ENCODE peak calls at places on chromosomes 11 and 22, in nine cellular contexts. One of them, this sample, is unnamed.

GRCh38 chr22:39453765-39454378 is 2.9 kb upstream of the MGAT3 start:
- DNase-seq in CD4-positive, alpha-beta T cell: no peak
- DNase-seq in NCI-H2081 treated with DMSO at 0.1 percent for 48 hours: no peak
- DNase-seq in anterior cingulate cortex: no peak
- DNase-seq in COR-L47: no peak
- DNase-seq in NCI-H1436: no peak
- DNase-seq in transverse colon: no peak
- DNase-seq in cardiac fibroblast: peak
- DNase-seq in activated T-helper 1 cell treated with Interleukin-2 at 50 U/mL for 16 hours: no peak
- DNase-seq in this sample: no peak

GRCh38 chr22:44100411-44100810 is 76.3 kb downstream of the PARVB start:
- DNase-seq in COR-L47: no peak
- DNase-seq in transverse colon: no peak
- DNase-seq in cardiac fibroblast: no peak
- DNase-seq in anterior cingulate cortex: no peak
- DNase-seq in activated T-helper 1 cell treated with Interleukin-2 at 50 U/mL for 16 hours: no peak
- DNase-seq in NCI-H2081 treated with DMSO at 0.1 percent for 48 hours: no peak
- DNase-seq in CD4-positive, alpha-beta T cell: no peak
- DNase-seq in NCI-H1436: no peak
- DNase-seq in this sample: no peak

GRCh38 chr22:35835267-35835997 is 117.8 kb downstream of the APOL5 start:
- DNase-seq in COR-L47: no peak
- DNase-seq in NCI-H1436: no peak
- DNase-seq in transverse colon: no peak
- DNase-seq in NCI-H2081 treated with DMSO at 0.1 percent for 48 hours: no peak
- DNase-seq in CD4-positive, alpha-beta T cell: no peak
- DNase-seq in anterior cingulate cortex: no peak
- DNase-seq in activated T-helper 1 cell treated with Interleukin-2 at 50 U/mL for 16 hours: no peak
- DNase-seq in cardiac fibroblast: no peak
- DNase-seq in this sample: no peak

GRCh38 chr11:71145988-71146824 is 106.2 kb downstream of the SHANK2 start:
- DNase-seq in anterior cingulate cortex: no peak
- DNase-seq in CD4-positive, alpha-beta T cell: no peak
- DNase-seq in NCI-H1436: peak
- DNase-seq in cardiac fibroblast: no peak
- DNase-seq in activated T-helper 1 cell treated with Interleukin-2 at 50 U/mL for 16 hours: no peak
- DNase-seq in COR-L47: no peak
- DNase-seq in NCI-H2081 treated with DMSO at 0.1 percent for 48 hours: no peak
- DNase-seq in transverse colon: no peak
- DNase-seq in this sample: no peak

GRCh38 chr11:127816959-127817358 is 770.4 kb downstream of the ETS1 start:
- DNase-seq in NCI-H1436: no peak
- DNase-seq in cardiac fibroblast: no peak
- DNase-seq in anterior cingulate cortex: no peak
- DNase-seq in NCI-H2081 treated with DMSO at 0.1 percent for 48 hours: no peak
- DNase-seq in activated T-helper 1 cell treated with Interleukin-2 at 50 U/mL for 16 hours: no peak
- DNase-seq in transverse colon: no peak
- DNase-seq in CD4-positive, alpha-beta T cell: no peak
- DNase-seq in COR-L47: no peak
- DNase-seq in this sample: no peak

GRCh38 chr11:129117595-129118350 is 74.4 kb downstream of the ARHGAP32 start:
- DNase-seq in NCI-H2081 treated with DMSO at 0.1 percent for 48 hours: peak
- DNase-seq in anterior cingulate cortex: no peak
- DNase-seq in activated T-helper 1 cell treated with Interleukin-2 at 50 U/mL for 16 hours: no peak
- DNase-seq in transverse colon: peak
- DNase-seq in CD4-positive, alpha-beta T cell: peak
- DNase-seq in cardiac fibroblast: peak
- DNase-seq in NCI-H1436: peak
- DNase-seq in COR-L47: peak
- DNase-seq in this sample: no peak

GRCh38 chr11:113475160-113475761 is at the start of gene DRD2:
- DNase-seq in CD4-positive, alpha-beta T cell: no peak
- DNase-seq in anterior cingulate cortex: no peak
- DNase-seq in NCI-H2081 treated with DMSO at 0.1 percent for 48 hours: no peak
- DNase-seq in activated T-helper 1 cell treated with Interleukin-2 at 50 U/mL for 16 hours: no peak
- DNase-seq in COR-L47: no peak
- DNase-seq in NCI-H1436: no peak
- DNase-seq in cardiac fibroblast: peak
- DNase-seq in transverse colon: no peak
- DNase-seq in this sample: no peak

GRCh38 chr11:65988791-65989592 is 13.0 kb downstream of the EIF1AD start:
- DNase-seq in anterior cingulate cortex: peak
- DNase-seq in transverse colon: peak
- DNase-seq in CD4-positive, alpha-beta T cell: peak
- DNase-seq in NCI-H2081 treated with DMSO at 0.1 percent for 48 hours: peak
- DNase-seq in activated T-helper 1 cell treated with Interleukin-2 at 50 U/mL for 16 hours: peak
- DNase-seq in NCI-H1436: peak
- DNase-seq in cardiac fibroblast: peak
- DNase-seq in COR-L47: peak
- DNase-seq in this sample: peak

GRCh38 chr11:57444362-57445074 is 15.8 kb upstream of the RTN4RL2 start:
- DNase-seq in transverse colon: no peak
- DNase-seq in COR-L47: no peak
- DNase-seq in NCI-H2081 treated with DMSO at 0.1 percent for 48 hours: no peak
- DNase-seq in cardiac fibroblast: no peak
- DNase-seq in anterior cingulate cortex: no peak
- DNase-seq in activated T-helper 1 cell treated with Interleukin-2 at 50 U/mL for 16 hours: no peak
- DNase-seq in CD4-positive, alpha-beta T cell: no peak
- DNase-seq in NCI-H1436: no peak
- DNase-seq in this sample: no peak

GRCh38 chr11:121555172-121555571 is 102.4 kb upstream of the SORL1-AS1 start:
- DNase-seq in transverse colon: no peak
- DNase-seq in cardiac fibroblast: no peak
- DNase-seq in NCI-H2081 treated with DMSO at 0.1 percent for 48 hours: peak
- DNase-seq in anterior cingulate cortex: no peak
- DNase-seq in NCI-H1436: no peak
- DNase-seq in CD4-positive, alpha-beta T cell: no peak
- DNase-seq in activated T-helper 1 cell treated with Interleukin-2 at 50 U/mL for 16 hours: no peak
- DNase-seq in COR-L47: peak
- DNase-seq in this sample: no peak

GRCh38 chr11:14312736-14313438 is 46.1 kb downstream of the RRAS2 start:
- DNase-seq in NCI-H2081 treated with DMSO at 0.1 percent for 48 hours: no peak
- DNase-seq in COR-L47: no peak
- DNase-seq in NCI-H1436: no peak
- DNase-seq in transverse colon: no peak
- DNase-seq in cardiac fibroblast: no peak
- DNase-seq in activated T-helper 1 cell treated with Interleukin-2 at 50 U/mL for 16 hours: no peak
- DNase-seq in anterior cingulate cortex: no peak
- DNase-seq in CD4-positive, alpha-beta T cell: no peak
- DNase-seq in this sample: no peak

GRCh38 chr22:25814685-25815084 is 72.7 kb downstream of the MYO18B start:
- DNase-seq in COR-L47: no peak
- DNase-seq in cardiac fibroblast: no peak
- DNase-seq in CD4-positive, alpha-beta T cell: no peak
- DNase-seq in activated T-helper 1 cell treated with Interleukin-2 at 50 U/mL for 16 hours: no peak
- DNase-seq in transverse colon: no peak
- DNase-seq in NCI-H1436: no peak
- DNase-seq in anterior cingulate cortex: no peak
- DNase-seq in NCI-H2081 treated with DMSO at 0.1 percent for 48 hours: no peak
- DNase-seq in this sample: no peak

GRCh38 chr11:127042445-127042844 is 41.9 kb upstream of the KIRREL3 start:
- DNase-seq in CD4-positive, alpha-beta T cell: no peak
- DNase-seq in NCI-H1436: no peak
- DNase-seq in activated T-helper 1 cell treated with Interleukin-2 at 50 U/mL for 16 hours: no peak
- DNase-seq in cardiac fibroblast: no peak
- DNase-seq in transverse colon: no peak
- DNase-seq in NCI-H2081 treated with DMSO at 0.1 percent for 48 hours: no peak
- DNase-seq in anterior cingulate cortex: no peak
- DNase-seq in COR-L47: no peak
- DNase-seq in this sample: no peak

GRCh38 chr11:76838422-76839068 is 22.2 kb upstream of the ACER3 start:
- DNase-seq in transverse colon: no peak
- DNase-seq in CD4-positive, alpha-beta T cell: no peak
- DNase-seq in NCI-H1436: no peak
- DNase-seq in activated T-helper 1 cell treated with Interleukin-2 at 50 U/mL for 16 hours: no peak
- DNase-seq in NCI-H2081 treated with DMSO at 0.1 percent for 48 hours: no peak
- DNase-seq in cardiac fibroblast: peak
- DNase-seq in COR-L47: no peak
- DNase-seq in anterior cingulate cortex: peak
- DNase-seq in this sample: no peak

GRCh38 chr11:76610371-76610770 is 60.2 kb downstream of the LRRC32 start:
- DNase-seq in anterior cingulate cortex: no peak
- DNase-seq in CD4-positive, alpha-beta T cell: no peak
- DNase-seq in NCI-H1436: no peak
- DNase-seq in activated T-helper 1 cell treated with Interleukin-2 at 50 U/mL for 16 hours: no peak
- DNase-seq in cardiac fibroblast: no peak
- DNase-seq in NCI-H2081 treated with DMSO at 0.1 percent for 48 hours: no peak
- DNase-seq in COR-L47: no peak
- DNase-seq in transverse colon: no peak
- DNase-seq in this sample: no peak

GRCh38 chr22:19571207-19571795 is 47.1 kb upstream of the CLDN5 start:
- DNase-seq in anterior cingulate cortex: no peak
- DNase-seq in CD4-positive, alpha-beta T cell: no peak
- DNase-seq in activated T-helper 1 cell treated with Interleukin-2 at 50 U/mL for 16 hours: no peak
- DNase-seq in transverse colon: no peak
- DNase-seq in cardiac fibroblast: peak
- DNase-seq in NCI-H1436: no peak
- DNase-seq in COR-L47: no peak
- DNase-seq in NCI-H2081 treated with DMSO at 0.1 percent for 48 hours: no peak
- DNase-seq in this sample: no peak

GRCh38 chr11:36471577-36471976 is 38.5 kb downstream of the TRAF6 start:
- DNase-seq in transverse colon: no peak
- DNase-seq in NCI-H1436: no peak
- DNase-seq in anterior cingulate cortex: no peak
- DNase-seq in CD4-positive, alpha-beta T cell: no peak
- DNase-seq in NCI-H2081 treated with DMSO at 0.1 percent for 48 hours: no peak
- DNase-seq in COR-L47: no peak
- DNase-seq in cardiac fibroblast: no peak
- DNase-seq in activated T-helper 1 cell treated with Interleukin-2 at 50 U/mL for 16 hours: no peak
- DNase-seq in this sample: peak

GRCh38 chr11:112085822-112086421 is 634 bp downstream of the TIMM8B start:
- DNase-seq in NCI-H1436: no peak
- DNase-seq in CD4-positive, alpha-beta T cell: peak
- DNase-seq in anterior cingulate cortex: no peak
- DNase-seq in COR-L47: peak
- DNase-seq in transverse colon: peak
- DNase-seq in NCI-H2081 treated with DMSO at 0.1 percent for 48 hours: no peak
- DNase-seq in activated T-helper 1 cell treated with Interleukin-2 at 50 U/mL for 16 hours: no peak
- DNase-seq in cardiac fibroblast: peak
- DNase-seq in this sample: no peak

GRCh38 chr11:11894486-11894885 is 52.7 kb downstream of the USP47 start:
- DNase-seq in cardiac fibroblast: no peak
- DNase-seq in activated T-helper 1 cell treated with Interleukin-2 at 50 U/mL for 16 hours: no peak
- DNase-seq in transverse colon: no peak
- DNase-seq in anterior cingulate cortex: no peak
- DNase-seq in CD4-positive, alpha-beta T cell: no peak
- DNase-seq in COR-L47: no peak
- DNase-seq in NCI-H2081 treated with DMSO at 0.1 percent for 48 hours: no peak
- DNase-seq in NCI-H1436: no peak
- DNase-seq in this sample: no peak

GRCh38 chr11:60873533-60873932 is 6.2 kb downstream of the ZP1 start:
- DNase-seq in COR-L47: no peak
- DNase-seq in transverse colon: no peak
- DNase-seq in CD4-positive, alpha-beta T cell: no peak
- DNase-seq in anterior cingulate cortex: no peak
- DNase-seq in NCI-H1436: no peak
- DNase-seq in cardiac fibroblast: no peak
- DNase-seq in NCI-H2081 treated with DMSO at 0.1 percent for 48 hours: no peak
- DNase-seq in activated T-helper 1 cell treated with Interleukin-2 at 50 U/mL for 16 hours: no peak
- DNase-seq in this sample: no peak

GRCh38 chr11:47915407-47916137 is 64.8 kb upstream of the PTPRJ start:
- DNase-seq in NCI-H2081 treated with DMSO at 0.1 percent for 48 hours: no peak
- DNase-seq in COR-L47: no peak
- DNase-seq in activated T-helper 1 cell treated with Interleukin-2 at 50 U/mL for 16 hours: no peak
- DNase-seq in CD4-positive, alpha-beta T cell: no peak
- DNase-seq in NCI-H1436: peak
- DNase-seq in anterior cingulate cortex: no peak
- DNase-seq in cardiac fibroblast: no peak
- DNase-seq in transverse colon: peak
- DNase-seq in this sample: no peak

GRCh38 chr22:45163074-45163416 is 680 bp upstream of the NUP50 start:
- DNase-seq in anterior cingulate cortex: peak
- DNase-seq in NCI-H2081 treated with DMSO at 0.1 percent for 48 hours: no peak
- DNase-seq in NCI-H1436: peak
- DNase-seq in cardiac fibroblast: peak
- DNase-seq in transverse colon: peak
- DNase-seq in activated T-helper 1 cell treated with Interleukin-2 at 50 U/mL for 16 hours: no peak
- DNase-seq in CD4-positive, alpha-beta T cell: no peak
- DNase-seq in COR-L47: no peak
- DNase-seq in this sample: no peak

GRCh38 chr11:32343325-32344008 is 91.9 kb downstream of the WT1 start:
- DNase-seq in NCI-H2081 treated with DMSO at 0.1 percent for 48 hours: no peak
- DNase-seq in cardiac fibroblast: no peak
- DNase-seq in CD4-positive, alpha-beta T cell: no peak
- DNase-seq in anterior cingulate cortex: no peak
- DNase-seq in COR-L47: no peak
- DNase-seq in transverse colon: no peak
- DNase-seq in NCI-H1436: no peak
- DNase-seq in activated T-helper 1 cell treated with Interleukin-2 at 50 U/mL for 16 hours: no peak
- DNase-seq in this sample: no peak

GRCh38 chr11:210122-210802 is 2.8 kb downstream of the RIC8A start:
- DNase-seq in anterior cingulate cortex: no peak
- DNase-seq in NCI-H2081 treated with DMSO at 0.1 percent for 48 hours: no peak
- DNase-seq in cardiac fibroblast: peak
- DNase-seq in activated T-helper 1 cell treated with Interleukin-2 at 50 U/mL for 16 hours: no peak
- DNase-seq in NCI-H1436: no peak
- DNase-seq in transverse colon: no peak
- DNase-seq in COR-L47: no peak
- DNase-seq in CD4-positive, alpha-beta T cell: no peak
- DNase-seq in this sample: no peak

GRCh38 chr11:73184953-73185671 is 33.0 kb upstream of the P2RY2 start:
- DNase-seq in activated T-helper 1 cell treated with Interleukin-2 at 50 U/mL for 16 hours: peak
- DNase-seq in anterior cingulate cortex: peak
- DNase-seq in NCI-H2081 treated with DMSO at 0.1 percent for 48 hours: no peak
- DNase-seq in cardiac fibroblast: peak
- DNase-seq in CD4-positive, alpha-beta T cell: peak
- DNase-seq in COR-L47: peak
- DNase-seq in transverse colon: peak
- DNase-seq in NCI-H1436: peak
- DNase-seq in this sample: peak

GRCh38 chr22:40855104-40855959 is 1.1 kb downstream of the ST13 start:
- DNase-seq in COR-L47: peak
- DNase-seq in CD4-positive, alpha-beta T cell: no peak
- DNase-seq in transverse colon: no peak
- DNase-seq in anterior cingulate cortex: no peak
- DNase-seq in NCI-H1436: peak
- DNase-seq in NCI-H2081 treated with DMSO at 0.1 percent for 48 hours: no peak
- DNase-seq in cardiac fibroblast: peak
- DNase-seq in activated T-helper 1 cell treated with Interleukin-2 at 50 U/mL for 16 hours: no peak
- DNase-seq in this sample: no peak

GRCh38 chr11:11297578-11297977 is 55.5 kb downstream of the CSNK2A3 start:
- DNase-seq in NCI-H2081 treated with DMSO at 0.1 percent for 48 hours: no peak
- DNase-seq in COR-L47: no peak
- DNase-seq in activated T-helper 1 cell treated with Interleukin-2 at 50 U/mL for 16 hours: no peak
- DNase-seq in transverse colon: no peak
- DNase-seq in cardiac fibroblast: no peak
- DNase-seq in NCI-H1436: no peak
- DNase-seq in CD4-positive, alpha-beta T cell: no peak
- DNase-seq in anterior cingulate cortex: no peak
- DNase-seq in this sample: no peak

GRCh38 chr11:3959015-3959917 is 103.8 kb downstream of the STIM1 start:
- DNase-seq in NCI-H1436: no peak
- DNase-seq in cardiac fibroblast: peak
- DNase-seq in transverse colon: no peak
- DNase-seq in anterior cingulate cortex: no peak
- DNase-seq in COR-L47: no peak
- DNase-seq in CD4-positive, alpha-beta T cell: no peak
- DNase-seq in NCI-H2081 treated with DMSO at 0.1 percent for 48 hours: no peak
- DNase-seq in activated T-helper 1 cell treated with Interleukin-2 at 50 U/mL for 16 hours: no peak
- DNase-seq in this sample: no peak

GRCh38 chr11:86440305-86440716 is 65.6 kb downstream of the CCDC81 start:
- DNase-seq in NCI-H2081 treated with DMSO at 0.1 percent for 48 hours: no peak
- DNase-seq in activated T-helper 1 cell treated with Interleukin-2 at 50 U/mL for 16 hours: no peak
- DNase-seq in NCI-H1436: no peak
- DNase-seq in COR-L47: no peak
- DNase-seq in anterior cingulate cortex: no peak
- DNase-seq in transverse colon: no peak
- DNase-seq in cardiac fibroblast: peak
- DNase-seq in CD4-positive, alpha-beta T cell: no peak
- DNase-seq in this sample: no peak

This sample was measured in stimulated activated effector memory CD8-positive, alpha-beta T cell treated with anti-CD3 and anti-CD28 coated beads, Interleukin-12 subunit alpha, Interleukin-12 subunit beta, amount 100 ng/mL, for 72 hours.